ENCODE peak calls at places on chromosomes 1 and 21, in seven cellular contexts. One of them, this sample, is unnamed.

GRCh38 chr1:20590313-20590777 is 1.4 kb downstream of the CDA start:
- DNase-seq in GM23248: peak; percentile 82
- DNase-seq in CD8-positive, alpha-beta T cell: no peak
- DNase-seq in effector memory CD4-positive, alpha-beta T cell: no peak
- DNase-seq in HAP-1: no peak
- DNase-seq in left lung: no peak
- DNase-seq in heart right ventricle: no peak
- DNase-seq in this sample: no peak

GRCh38 chr21:14541840-14542495 is 4.1 kb downstream of the SAMSN1 start:
- DNase-seq in HAP-1: no peak
- DNase-seq in effector memory CD4-positive, alpha-beta T cell: no peak
- DNase-seq in CD8-positive, alpha-beta T cell: no peak
- DNase-seq in GM23248: no peak
- DNase-seq in left lung: no peak
- DNase-seq in heart right ventricle: no peak
- DNase-seq in this sample: no peak

GRCh38 chr1:22177354-22178003 is 34.6 kb upstream of the WNT4 start:
- DNase-seq in GM23248: no peak
- DNase-seq in HAP-1: no peak
- DNase-seq in left lung: no peak
- DNase-seq in CD8-positive, alpha-beta T cell: no peak
- DNase-seq in heart right ventricle: no peak
- DNase-seq in effector memory CD4-positive, alpha-beta T cell: no peak
- DNase-seq in this sample: no peak

GRCh38 chr1:118960026-118960561 is 28.0 kb downstream of the TBX15 start:
- DNase-seq in effector memory CD4-positive, alpha-beta T cell: no peak
- DNase-seq in left lung: no peak
- DNase-seq in GM23248: peak; percentile 42
- DNase-seq in HAP-1: no peak
- DNase-seq in heart right ventricle: no peak
- DNase-seq in CD8-positive, alpha-beta T cell: no peak
- DNase-seq in this sample: no peak

GRCh38 chr1:30657131-30658013 is 66.0 kb downstream of the MATN1 start:
- DNase-seq in CD8-positive, alpha-beta T cell: no peak
- DNase-seq in effector memory CD4-positive, alpha-beta T cell: no peak
- DNase-seq in HAP-1: no peak
- DNase-seq in heart right ventricle: no peak
- DNase-seq in GM23248: no peak
- DNase-seq in left lung: no peak
- DNase-seq in this sample: no peak

GRCh38 chr1:6519935-6520621 is 28.6 kb upstream of the PLEKHG5 start:
- DNase-seq in effector memory CD4-positive, alpha-beta T cell: no peak
- DNase-seq in CD8-positive, alpha-beta T cell: no peak
- DNase-seq in GM23248: peak; percentile 91
- DNase-seq in left lung: peak; percentile 58
- DNase-seq in HAP-1: no peak
- DNase-seq in heart right ventricle: no peak
- DNase-seq in this sample: no peak

GRCh38 chr1:229425564-229426159 is 8.2 kb downstream of the ACTA1 start:
- DNase-seq in effector memory CD4-positive, alpha-beta T cell: no peak
- DNase-seq in GM23248: no peak
- DNase-seq in heart right ventricle: no peak
- DNase-seq in HAP-1: no peak
- DNase-seq in left lung: no peak
- DNase-seq in CD8-positive, alpha-beta T cell: no peak
- DNase-seq in this sample: no peak

GRCh38 chr1:174872615-174873058 is 127.1 kb upstream of the CACYBP start:
- DNase-seq in effector memory CD4-positive, alpha-beta T cell: no peak
- DNase-seq in left lung: no peak
- DNase-seq in GM23248: peak; percentile 22
- DNase-seq in heart right ventricle: no peak
- DNase-seq in HAP-1: no peak
- DNase-seq in CD8-positive, alpha-beta T cell: no peak
- DNase-seq in this sample: no peak

GRCh38 chr1:224188286-224188685 is 5.2 kb downstream of the DEGS1 start:
- DNase-seq in CD8-positive, alpha-beta T cell: no peak
- DNase-seq in effector memory CD4-positive, alpha-beta T cell: no peak
- DNase-seq in left lung: no peak
- DNase-seq in HAP-1: no peak
- DNase-seq in GM23248: no peak
- DNase-seq in heart right ventricle: no peak
- DNase-seq in this sample: no peak

GRCh38 chr1:27979151-27979858 is 19.5 kb downstream of the XKR8 start:
- DNase-seq in CD8-positive, alpha-beta T cell: no peak
- DNase-seq in HAP-1: peak; percentile 43
- DNase-seq in effector memory CD4-positive, alpha-beta T cell: no peak
- DNase-seq in GM23248: peak; percentile 88
- DNase-seq in heart right ventricle: no peak
- DNase-seq in left lung: no peak
- DNase-seq in this sample: no peak

GRCh38 chr1:39160703-39161102 is 43.8 kb upstream of the MACF1 start:
- DNase-seq in CD8-positive, alpha-beta T cell: no peak
- DNase-seq in HAP-1: no peak
- DNase-seq in GM23248: peak; percentile 37
- DNase-seq in heart right ventricle: no peak
- DNase-seq in left lung: no peak
- DNase-seq in effector memory CD4-positive, alpha-beta T cell: no peak
- DNase-seq in this sample: no peak

GRCh38 chr1:94090761-94091160 is 30.2 kb downstream of the ABCA4 start:
- DNase-seq in GM23248: no peak
- DNase-seq in heart right ventricle: no peak
- DNase-seq in left lung: no peak
- DNase-seq in HAP-1: no peak
- DNase-seq in effector memory CD4-positive, alpha-beta T cell: no peak
- DNase-seq in CD8-positive, alpha-beta T cell: no peak
- DNase-seq in this sample: no peak

GRCh38 chr1:24393892-24394291 is 19.7 kb downstream of the STPG1 start:
- DNase-seq in HAP-1: no peak
- DNase-seq in heart right ventricle: no peak
- DNase-seq in GM23248: peak; percentile 94
- DNase-seq in CD8-positive, alpha-beta T cell: no peak
- DNase-seq in left lung: no peak
- DNase-seq in effector memory CD4-positive, alpha-beta T cell: no peak
- DNase-seq in this sample: no peak

GRCh38 chr1:246512230-246512629 is 5.2 kb upstream of the SMYD3 start:
- DNase-seq in heart right ventricle: no peak
- DNase-seq in GM23248: no peak
- DNase-seq in CD8-positive, alpha-beta T cell: no peak
- DNase-seq in left lung: peak; percentile 53
- DNase-seq in HAP-1: no peak
- DNase-seq in effector memory CD4-positive, alpha-beta T cell: no peak
- DNase-seq in this sample: no peak

GRCh38 chr1:44059956-44060355 is 28.7 kb upstream of the SLC6A9 start:
- DNase-seq in left lung: no peak
- DNase-seq in effector memory CD4-positive, alpha-beta T cell: no peak
- DNase-seq in CD8-positive, alpha-beta T cell: no peak
- DNase-seq in GM23248: no peak
- DNase-seq in HAP-1: no peak
- DNase-seq in heart right ventricle: no peak
- DNase-seq in this sample: no peak

GRCh38 chr1:42966688-42967609 is 8.3 kb upstream of the SLC2A1 start:
- DNase-seq in CD8-positive, alpha-beta T cell: no peak
- DNase-seq in GM23248: peak; percentile 94
- DNase-seq in HAP-1: no peak
- DNase-seq in heart right ventricle: no peak
- DNase-seq in left lung: peak; percentile 82
- DNase-seq in effector memory CD4-positive, alpha-beta T cell: no peak
- DNase-seq in this sample: peak; percentile 96

GRCh38 chr1:116232989-116233514 is 121.9 kb downstream of the MAB21L3 start:
- DNase-seq in effector memory CD4-positive, alpha-beta T cell: no peak
- DNase-seq in left lung: no peak
- DNase-seq in GM23248: no peak
- DNase-seq in HAP-1: no peak
- DNase-seq in heart right ventricle: no peak
- DNase-seq in CD8-positive, alpha-beta T cell: peak; percentile 54
- DNase-seq in this sample: no peak

GRCh38 chr21:43794857-43795256 is 5.5 kb downstream of the RRP1 start:
- DNase-seq in GM23248: no peak
- DNase-seq in left lung: no peak
- DNase-seq in CD8-positive, alpha-beta T cell: no peak
- DNase-seq in HAP-1: no peak
- DNase-seq in effector memory CD4-positive, alpha-beta T cell: no peak
- DNase-seq in heart right ventricle: no peak
- DNase-seq in this sample: no peak

GRCh38 chr1:167431261-167431908 is 86.9 kb downstream of the CD247 start:
- DNase-seq in effector memory CD4-positive, alpha-beta T cell: no peak
- DNase-seq in heart right ventricle: no peak
- DNase-seq in HAP-1: no peak
- DNase-seq in left lung: no peak
- DNase-seq in GM23248: no peak
- DNase-seq in CD8-positive, alpha-beta T cell: no peak
- DNase-seq in this sample: no peak

GRCh38 chr1:3874736-3875135 is 17.5 kb downstream of the DFFB start:
- DNase-seq in GM23248: no peak
- DNase-seq in HAP-1: no peak
- DNase-seq in effector memory CD4-positive, alpha-beta T cell: no peak
- DNase-seq in CD8-positive, alpha-beta T cell: no peak
- DNase-seq in left lung: peak; percentile 19
- DNase-seq in heart right ventricle: no peak
- DNase-seq in this sample: no peak

GRCh38 chr21:38352536-38353219 is 95.9 kb downstream of the KCNJ15 start:
- DNase-seq in HAP-1: no peak
- DNase-seq in effector memory CD4-positive, alpha-beta T cell: no peak
- DNase-seq in heart right ventricle: peak; percentile 62
- DNase-seq in CD8-positive, alpha-beta T cell: no peak
- DNase-seq in GM23248: peak; percentile 89
- DNase-seq in left lung: no peak
- DNase-seq in this sample: no peak

DNA sequence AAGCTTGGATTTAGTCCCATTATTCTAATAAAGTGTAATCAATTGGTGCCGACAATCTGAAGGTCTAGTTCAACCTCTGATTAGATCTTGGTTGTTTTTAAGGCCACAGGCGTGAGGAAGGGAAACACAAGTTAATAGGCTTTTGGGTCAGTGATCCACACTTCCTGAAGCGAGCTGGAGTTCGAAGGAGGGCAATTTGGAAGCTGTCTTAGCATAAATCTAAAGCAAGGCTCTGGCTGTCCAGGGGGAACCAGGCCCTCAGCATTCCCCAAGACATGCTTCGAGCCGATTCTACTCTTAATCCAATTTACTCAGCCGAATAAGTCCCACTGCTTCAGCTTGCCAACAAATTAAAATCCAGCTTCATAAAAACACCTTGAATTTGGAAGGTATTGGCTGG is 194.1 kb downstream of the ATG4C start:
- DNase-seq in heart right ventricle: no peak
- DNase-seq in CD8-positive, alpha-beta T cell: no peak
- DNase-seq in GM23248: no peak
- DNase-seq in effector memory CD4-positive, alpha-beta T cell: no peak
- DNase-seq in left lung: no peak
- DNase-seq in HAP-1: no peak
- DNase-seq in this sample: no peak
- H3K4me3 ChIP-seq in heart right ventricle: no peak overlapping the region
- H3K4me3 ChIP-seq in CD8-positive, alpha-beta T cell: no peak overlapping the region
- H3K4me3 ChIP-seq in GM23248: no peak overlapping the region
- H3K4me3 ChIP-seq in effector memory CD4-positive, alpha-beta T cell: no peak overlapping the region
- H3K4me3 ChIP-seq in left lung: no peak overlapping the region
- H3K4me3 ChIP-seq in HAP-1: no peak overlapping the region
- H3K4me3 ChIP-seq in this sample: no peak overlapping the region

DNA sequence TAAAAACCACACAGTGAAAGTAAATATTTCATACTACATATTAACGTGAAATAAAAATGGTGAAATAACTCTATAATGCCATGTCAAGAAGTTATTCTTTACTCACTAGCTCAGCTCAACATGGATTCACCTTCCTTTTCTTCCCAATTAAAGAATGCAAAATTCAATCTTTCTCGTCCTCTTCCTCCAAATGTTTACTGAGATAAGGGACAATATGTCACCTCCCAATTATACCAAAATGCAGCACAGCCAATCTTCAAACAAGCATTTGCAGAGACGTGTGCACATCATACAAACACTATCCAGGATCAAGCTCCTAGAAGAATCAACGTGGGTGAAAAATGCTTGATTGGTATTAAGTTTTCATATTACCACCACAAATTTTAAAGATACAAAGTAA is 7.3 kb downstream of the PTP4A2 start:
- DNase-seq in left lung: no peak
- DNase-seq in heart right ventricle: no peak
- DNase-seq in HAP-1: no peak
- DNase-seq in GM23248: no peak
- DNase-seq in CD8-positive, alpha-beta T cell: no peak
- DNase-seq in effector memory CD4-positive, alpha-beta T cell: no peak
- DNase-seq in this sample: no peak
- H3K4me1 ChIP-seq in left lung: peaks cover 78% of the 10 kb centered on the region
- H3K4me1 ChIP-seq in heart right ventricle: peaks cover 79% of the 10 kb centered on the region
- H3K4me1 ChIP-seq in HAP-1: peaks cover 77% of the 10 kb centered on the region
- H3K4me1 ChIP-seq in GM23248: peaks cover 82% of the 10 kb centered on the region
- H3K4me1 ChIP-seq in CD8-positive, alpha-beta T cell: peaks cover 95% of the 10 kb centered on the region
- H3K4me1 ChIP-seq in effector memory CD4-positive, alpha-beta T cell: peaks cover 50% of the 10 kb centered on the region
- H3K4me1 ChIP-seq in this sample: peaks cover 68% of the 10 kb centered on the region

DNA sequence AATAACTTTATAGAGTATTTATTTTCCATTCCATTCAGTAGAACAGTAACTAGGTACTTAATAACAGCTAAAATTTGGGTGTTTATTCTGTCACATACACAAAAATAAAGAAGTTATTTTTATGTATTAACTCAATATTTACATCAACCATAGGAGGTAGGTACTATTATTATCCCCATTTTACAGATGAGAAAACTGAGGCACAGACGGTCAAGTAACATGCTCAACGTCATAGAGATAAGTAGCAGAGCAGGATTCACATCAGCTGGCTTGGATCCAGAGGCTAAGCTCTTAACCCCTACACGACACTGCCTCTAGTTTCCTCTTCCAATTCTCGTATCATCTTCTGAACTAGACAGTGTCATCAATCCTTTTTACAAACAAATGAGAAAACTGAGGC is 9.3 kb downstream of the ZBTB21 start:
- DNase-seq in left lung: no peak
- DNase-seq in GM23248: no peak
- DNase-seq in effector memory CD4-positive, alpha-beta T cell: no peak
- DNase-seq in heart right ventricle: no peak
- DNase-seq in HAP-1: no peak
- DNase-seq in CD8-positive, alpha-beta T cell: no peak
- DNase-seq in this sample: no peak
- H3K9me3 ChIP-seq in left lung: peaks cover under 1% of the 10 kb centered on the region
- H3K9me3 ChIP-seq in GM23248: no peaks in the 10 kb centered on the region
- H3K9me3 ChIP-seq in effector memory CD4-positive, alpha-beta T cell: no peaks in the 10 kb centered on the region
- H3K9me3 ChIP-seq in heart right ventricle: peaks cover 1% of the 10 kb centered on the region
- H3K9me3 ChIP-seq in HAP-1: peaks cover 3% of the 10 kb centered on the region
- H3K9me3 ChIP-seq in CD8-positive, alpha-beta T cell: no peaks in the 10 kb centered on the region
- H3K9me3 ChIP-seq in this sample: peaks cover 5% of the 10 kb centered on the region

DNA sequence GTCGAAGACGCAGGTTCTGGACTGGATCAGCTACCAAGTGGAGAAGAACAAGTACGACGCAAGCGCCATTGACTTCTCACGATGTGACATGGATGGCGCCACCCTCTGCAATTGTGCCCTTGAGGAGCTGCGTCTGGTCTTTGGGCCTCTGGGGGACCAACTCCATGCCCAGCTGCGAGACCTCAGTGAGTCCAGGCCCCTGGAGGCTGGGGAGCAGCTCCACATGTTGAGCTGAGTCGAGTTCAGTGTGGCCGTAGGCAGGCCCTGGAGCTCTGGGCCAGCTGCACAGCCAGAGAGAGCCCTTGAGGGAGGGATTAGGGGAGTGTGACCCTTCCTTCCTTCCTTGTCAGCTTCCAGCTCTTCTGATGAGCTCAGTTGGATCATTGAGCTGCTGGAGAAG is 1.6 kb downstream of the ELF3 start:
- DNase-seq in GM23248: no peak
- DNase-seq in effector memory CD4-positive, alpha-beta T cell: no peak
- DNase-seq in HAP-1: no peak
- DNase-seq in left lung: no peak
- DNase-seq in CD8-positive, alpha-beta T cell: no peak
- DNase-seq in heart right ventricle: no peak
- DNase-seq in this sample: no peak
- H3K4me3 ChIP-seq in GM23248: no peak overlapping the region
- H3K4me3 ChIP-seq in effector memory CD4-positive, alpha-beta T cell: no peak overlapping the region
- H3K4me3 ChIP-seq in HAP-1: no peak overlapping the region
- H3K4me3 ChIP-seq in left lung: peak overlapping the region; percentile 35
- H3K4me3 ChIP-seq in CD8-positive, alpha-beta T cell: no peak overlapping the region
- H3K4me3 ChIP-seq in heart right ventricle: no peak overlapping the region
- H3K4me3 ChIP-seq in this sample: no peak overlapping the region

GRCh38 chr1:158706096-158706495 is 5.6 kb upstream of the OR6K2 start:
- DNase-seq in HAP-1: no peak
- DNase-seq in heart right ventricle: no peak
- DNase-seq in effector memory CD4-positive, alpha-beta T cell: no peak
- DNase-seq in left lung: no peak
- DNase-seq in GM23248: no peak
- DNase-seq in CD8-positive, alpha-beta T cell: no peak
- DNase-seq in this sample: no peak
- H3K4me1 ChIP-seq in HAP-1: no peaks in the 10 kb centered on the region
- H3K4me1 ChIP-seq in heart right ventricle: no peaks in the 10 kb centered on the region
- H3K4me1 ChIP-seq in effector memory CD4-positive, alpha-beta T cell: no peaks in the 10 kb centered on the region
- H3K4me1 ChIP-seq in left lung: no peaks in the 10 kb centered on the region
- H3K4me1 ChIP-seq in GM23248: no peaks in the 10 kb centered on the region
- H3K4me1 ChIP-seq in CD8-positive, alpha-beta T cell: no peaks in the 10 kb centered on the region
- H3K4me1 ChIP-seq in this sample: no peaks in the 10 kb centered on the region

This sample was measured in RWPE2.